ENCODE peak calls at places on chromosome 4, in six cellular contexts. T is A549, S is HepG2, L is GM12878, D is endothelial cell of umbilical vein, F is K562. C is an unnamed sample.

GRCh38 chr4:98996056-98996941 is 778 bp downstream of the METAP1 start:
- DNase-seq in T (peak), D (peak), F (no peak), L (no peak), S (peak), C (peak)

GRCh38 chr4:153465922-153466636 is at the start of gene TMEM131L:
- DNase-seq in F (peak), T (peak), S (peak), D (peak), L (no peak), C (peak)

GRCh38 chr4:26410385-26411293 is 79.6 kb downstream of the CCKAR start:
- DNase-seq in D (peak), T (peak), L (peak), F (peak), S (peak), C (peak)

GRCh38 chr4:40325406-40326019 is 9.6 kb upstream of the CHRNA9 start:
- DNase-seq in L (no peak), D (peak), F (peak), T (peak), S (peak), C (peak)

GRCh38 chr4:8224596-8225289 is 25.7 kb downstream of the SH3TC1 start:
- DNase-seq in F (no peak), T (no peak), L (no peak), S (no peak), D (no peak), C (no peak)

GRCh38 chr4:71229477-71230257 is 109.2 kb upstream of the SLC4A4 start:
- DNase-seq in S (peak), D (peak), L (no peak), F (peak), T (peak), C (peak)

GRCh38 chr4:1026115-1026514 is 14.7 kb downstream of the FGFRL1 start:
- DNase-seq in F (peak), L (peak), T (no peak), D (no peak), S (no peak), C (no peak)

GRCh38 chr4:66687393-66687971 is 857.8 kb downstream of the CENPC start:
- DNase-seq in L (no peak), S (no peak), D (no peak), T (no peak), F (no peak), C (no peak)

DNA sequence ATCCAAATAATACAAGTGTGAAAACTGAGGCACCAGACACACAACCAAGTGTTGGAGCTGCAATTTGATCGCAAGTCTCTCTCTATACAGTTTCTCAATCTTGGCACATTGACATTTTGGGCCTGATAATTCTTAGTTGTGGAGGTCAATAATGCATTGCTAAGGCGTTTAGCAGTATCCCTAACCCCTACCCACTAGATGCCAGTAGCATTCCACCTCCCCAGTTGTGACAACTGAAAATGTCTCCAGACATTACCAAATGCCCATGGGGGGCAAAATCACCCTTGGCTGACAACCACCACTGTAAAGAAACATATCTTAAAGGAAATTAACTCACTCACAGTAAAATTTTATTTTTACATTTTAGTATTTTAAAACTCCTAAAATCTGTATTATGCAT is 4.2 kb downstream of the NR3C2 start:
- DNase-seq in F (no peak), D (no peak), T (no peak), L (no peak), S (no peak), C (no peak)
- TF ChIP-seq CTCF in F (no peak), D (no peak), T (no peak), L (no peak), S (no peak), C (no peak)

GRCh38 chr4:2412534-2412884 is 5.9 kb downstream of the ZFYVE28 start:
- DNase-seq in F (no peak), D (no peak), S (no peak), T (no peak), L (no peak), C (no peak)
- TF ChIP-seq MAX in F (no peak), D (no peak), S (no peak), T (no peak), L (no peak), C (no peak)

DNA sequence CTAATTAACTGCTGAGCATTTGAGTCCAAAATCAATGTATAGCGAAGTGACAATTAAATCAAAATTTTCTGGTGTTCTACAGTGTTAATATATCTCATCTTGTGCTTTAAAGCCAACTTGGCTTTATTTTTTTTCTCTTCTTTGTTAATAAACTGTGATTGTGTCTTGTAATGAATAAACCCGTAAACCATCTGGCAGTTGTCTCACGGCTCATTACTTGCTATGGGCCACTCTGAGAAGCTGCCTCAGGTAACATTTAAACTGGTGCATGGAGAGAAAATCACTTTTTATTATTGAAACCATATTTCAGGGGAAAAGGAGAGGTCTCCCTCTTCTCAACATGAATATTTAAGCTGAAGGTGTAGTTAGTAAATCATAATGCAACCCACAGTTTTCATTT is 694.0 kb downstream of the KCTD8 start:
- DNase-seq in L (no peak), D (no peak), T (no peak), F (no peak), S (no peak), C (no peak)
- TF ChIP-seq MYC in L (no peak), D (no peak), T (no peak), F (no peak), S (no peak), C (no peak)

GRCh38 chr4:36230523-36230922 is 13.8 kb downstream of the ARAP2 start:
- DNase-seq in L (no peak), S (no peak), F (no peak), T (no peak), D (no peak), C (no peak)

GRCh38 chr4:36233567-36234266 is 10.6 kb downstream of the ARAP2 start:
- DNase-seq in S (no peak), D (no peak), T (no peak), L (no peak), F (no peak), C (no peak)

GRCh38 chr4:36237366-36238353 is 6.7 kb downstream of the ARAP2 start:
- DNase-seq in D (no peak), L (no peak), F (no peak), T (no peak), S (no peak), C (peak)

GRCh38 chr4:36236159-36236558 is 8.2 kb downstream of the ARAP2 start:
- DNase-seq in D (no peak), T (no peak), L (no peak), S (no peak), F (no peak), C (no peak)

GRCh38 chr4:36235306-36235705 is 9.0 kb downstream of the ARAP2 start:
- DNase-seq in T (no peak), F (no peak), S (no peak), L (no peak), D (no peak), C (peak)
- TF ChIP-seq CTCF in T (no peak), F (no peak), S (no peak), L (no peak), D (no peak), C (peak)

GRCh38 chr4:5890063-5890727 is 2.7 kb downstream of the CRMP1 start:
- DNase-seq in D (no peak), F (no peak), S (no peak), T (no peak), L (no peak), C (no peak)
- TF ChIP-seq MAX in D (no peak), F (no peak), S (no peak), T (no peak), L (no peak), C (no peak)

GRCh38 chr4:16293205-16293860 is 67.1 kb upstream of the TAPT1 start:
- DNase-seq in D (no peak), S (no peak), T (no peak), F (no peak), L (no peak), C (no peak)

GRCh38 chr4:16294455-16294854 is 68.2 kb upstream of the TAPT1 start:
- DNase-seq in F (no peak), T (no peak), L (no peak), D (no peak), S (no peak), C (no peak)

GRCh38 chr4:16284050-16284449 is 57.8 kb upstream of the TAPT1 start:
- DNase-seq in S (no peak), F (no peak), L (no peak), D (no peak), T (no peak), C (no peak)

GRCh38 chr4:16290681-16291420 is 64.6 kb upstream of the TAPT1 start:
- DNase-seq in S (no peak), D (peak), L (no peak), T (no peak), F (no peak), C (no peak)

GRCh38 chr4:16289872-16290554 is 63.7 kb upstream of the TAPT1 start:
- DNase-seq in T (peak), S (peak), F (no peak), D (peak), L (no peak), C (peak)
- TF ChIP-seq MYC in T (no peak), S (no peak), F (no peak), D (no peak), L (no peak), C (no peak)

DNA sequence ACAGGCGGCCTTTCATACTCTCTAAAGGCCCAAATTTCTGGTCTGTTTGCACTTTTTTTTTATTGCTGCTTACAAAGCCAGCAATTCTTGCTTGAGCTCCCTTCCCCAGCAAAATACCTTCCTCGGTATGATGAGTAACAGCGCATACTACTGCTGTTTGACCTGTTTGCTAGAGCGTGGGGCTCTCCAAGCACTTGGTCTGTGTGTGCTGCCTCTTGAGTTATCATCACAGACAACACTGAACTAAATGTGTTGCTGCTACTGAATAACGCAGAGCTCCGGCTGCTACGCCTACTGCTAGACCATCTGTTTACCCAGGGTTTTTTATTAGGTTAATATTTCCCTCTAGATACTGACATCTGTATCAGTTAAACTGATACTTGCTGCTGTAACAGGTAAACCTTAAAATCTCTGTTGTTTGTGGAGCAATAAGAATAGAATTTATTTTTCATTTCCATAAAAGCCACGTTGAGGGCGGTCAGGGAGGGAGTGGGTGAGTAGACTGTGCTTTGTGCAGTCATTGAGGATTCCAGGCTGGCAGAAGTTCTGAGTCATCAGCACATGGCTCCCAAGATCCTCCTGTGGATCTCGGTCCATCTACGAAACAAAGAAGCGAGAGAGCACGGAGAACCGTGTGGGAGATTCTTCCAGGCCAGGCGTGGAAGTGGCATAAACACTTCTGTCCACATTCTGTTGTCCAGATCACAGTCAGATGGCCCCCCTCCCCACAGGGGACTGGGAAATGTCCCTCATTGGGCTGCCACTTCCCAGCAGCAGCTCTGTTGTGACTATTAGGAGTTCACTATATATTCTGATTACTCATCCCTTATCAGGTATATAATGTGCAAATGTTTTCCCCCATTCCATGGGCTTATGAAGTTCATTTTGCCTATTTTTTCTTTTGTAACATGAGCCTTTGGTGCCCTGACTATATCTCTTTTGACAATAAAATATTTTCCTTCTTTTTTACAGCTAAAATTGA is 14.0 kb downstream of the GRK4 start:
- DNase-seq in F (peak), D (no peak), S (peak), T (no peak), L (no peak), C (no peak)
- TF ChIP-seq CTCF in F (no peak), D (no peak), S (no peak), T (no peak), L (no peak), C (no peak)

GRCh38 chr4:81030617-81031388 is at the start of gene BMP3:
- DNase-seq in L (no peak), S (no peak), F (no peak), D (no peak), T (no peak), C (no peak)
- TF ChIP-seq MAX in L (no peak), S (no peak), F (no peak), D (no peak), T (no peak), C (no peak)

C was measured in NB4.